ENCODE peak calls at places on chromosomes 1 and 21, in five cellular contexts. C is mesothelial cell of epicardium, B is GM13976, W is HT1080, U is A549. Y is an unnamed sample.
A peak's percentile ranks its signal among the peaks of the same experiment; 100 is the strongest.

GRCh38 chr1:154943649-154944421 is 7.3 kb upstream of the PMVK start:
- DNase-seq in W (peak; percentile 42), B (peak; percentile 65), C (peak; percentile 59), U (peak; percentile 42), Y (no peak)

GRCh38 chr1:154548028-154548427 is 10.4 kb downstream of the UBE2Q1 start:
- DNase-seq in W (no peak), C (no peak), B (no peak), U (no peak), Y (no peak)

GRCh38 chr1:222995230-222995580 is 147.8 kb downstream of the TLR5 start:
- DNase-seq in B (no peak), U (no peak), C (no peak), W (no peak), Y (no peak)

GRCh38 chr21:15645830-15646229 is 84.0 kb upstream of the USP25 start:
- DNase-seq in C (no peak), U (no peak), B (no peak), W (no peak), Y (no peak)

GRCh38 chr1:153742411-153743142 is 14.7 kb downstream of the INTS3 start:
- DNase-seq in C (no peak), U (peak; percentile 39), W (no peak), B (peak; percentile 54), Y (no peak)

GRCh38 chr1:16351994-16352841 is at the start of gene FBXO42:
- DNase-seq in B (peak; percentile 95), W (peak; percentile 92), C (peak; percentile 97), U (peak; percentile 87), Y (peak; percentile 90)

GRCh38 chr1:27536004-27536757 is 46.2 kb upstream of the WASF2 start:
- DNase-seq in C (no peak), W (no peak), U (no peak), B (no peak), Y (no peak)

GRCh38 chr1:9643351-9644256 is 7.9 kb upstream of the PIK3CD start:
- DNase-seq in U (no peak), W (no peak), B (no peak), C (no peak), Y (no peak)

GRCh38 chr1:236395780-236396664 is 1.9 kb downstream of the EDARADD start:
- DNase-seq in W (no peak), B (no peak), C (no peak), U (no peak), Y (no peak)

GRCh38 chr1:201570886-201571624 is 32.1 kb downstream of the NAV1 start:
- DNase-seq in W (no peak), C (no peak), U (no peak), B (no peak), Y (no peak)

GRCh38 chr1:204348197-204348596 is 11.5 kb downstream of the PLEKHA6 start:
- DNase-seq in C (no peak), U (no peak), W (no peak), B (no peak), Y (no peak)

GRCh38 chr1:91583326-91583755 is 82.7 kb downstream of the CDC7 start:
- DNase-seq in U (no peak), C (no peak), B (no peak), W (peak; percentile 37), Y (no peak)

GRCh38 chr1:43171876-43172531 is at the start of the genes CFAP57 and EBNA1BP2:
- DNase-seq in U (peak; percentile 91), W (peak; percentile 90), C (peak; percentile 89), B (peak; percentile 95), Y (peak; percentile 95)

GRCh38 chr1:21655748-21656147 is 13.4 kb downstream of the RAP1GAP start:
- DNase-seq in W (peak; percentile 33), C (no peak), B (no peak), U (peak; percentile 51), Y (peak; percentile 18)

GRCh38 chr1:78627321-78627720 is 7.1 kb downstream of the IFI44L start:
- DNase-seq in B (no peak), C (no peak), U (no peak), W (no peak), Y (no peak)

GRCh38 chr1:225871374-225872074 is 10.7 kb downstream of the TMEM63A start:
- DNase-seq in C (no peak), W (no peak), U (peak; percentile 60), B (no peak), Y (no peak)

GRCh38 chr1:221874285-221875003 is 132.6 kb upstream of the DUSP10 start:
- DNase-seq in W (no peak), U (peak; percentile 9), B (no peak), C (no peak), Y (no peak)

Y was measured in RKO.